ENCODE peak calls at places on chromosomes 12 and 14, in eight cellular contexts. One of them, this sample, is unnamed.

GRCh38 chr12:53595212-53595611 is 31.0 kb downstream of the ATF7 start:
- DNase-seq in colonic mucosa: no peak
- DNase-seq in sigmoid colon: no peak
- DNase-seq in IMR-90: no peak
- DNase-seq in PC-3: peak; percentile 18
- DNase-seq in H9: no peak
- DNase-seq in tibial nerve: no peak
- DNase-seq in GM23248: peak; percentile 18
- DNase-seq in this sample: no peak

GRCh38 chr12:85794551-85794950 is 41.7 kb downstream of the RASSF9 start:
- DNase-seq in colonic mucosa: no peak
- DNase-seq in sigmoid colon: no peak
- DNase-seq in IMR-90: peak; percentile 4
- DNase-seq in PC-3: no peak
- DNase-seq in H9: no peak
- DNase-seq in tibial nerve: no peak
- DNase-seq in GM23248: peak; percentile 75
- DNase-seq in this sample: no peak

GRCh38 chr14:68824517-68825347 is 31.9 kb upstream of the ZFP36L1 start:
- DNase-seq in colonic mucosa: peak; percentile 92
- DNase-seq in sigmoid colon: peak; percentile 91
- DNase-seq in IMR-90: peak; percentile 62
- DNase-seq in PC-3: peak; percentile 90
- DNase-seq in H9: peak; percentile 92
- DNase-seq in tibial nerve: peak; percentile 89
- DNase-seq in GM23248: peak; percentile 83
- DNase-seq in this sample: no peak

GRCh38 chr12:46227616-46228015 is 41.2 kb downstream of the SLC38A1 start:
- DNase-seq in colonic mucosa: no peak
- DNase-seq in sigmoid colon: no peak
- DNase-seq in IMR-90: no peak
- DNase-seq in PC-3: no peak
- DNase-seq in H9: no peak
- DNase-seq in tibial nerve: no peak
- DNase-seq in GM23248: no peak
- DNase-seq in this sample: no peak

GRCh38 chr14:89027097-89027740 is 202.8 kb downstream of the TTC8 start:
- DNase-seq in colonic mucosa: peak; percentile 49
- DNase-seq in sigmoid colon: peak; percentile 71
- DNase-seq in IMR-90: peak; percentile 33
- DNase-seq in PC-3: peak; percentile 67
- DNase-seq in H9: peak; percentile 70
- DNase-seq in tibial nerve: no peak
- DNase-seq in GM23248: peak; percentile 69
- DNase-seq in this sample: no peak

GRCh38 chr14:69291891-69292586 is 32.1 kb downstream of the GALNT16 start:
- DNase-seq in colonic mucosa: no peak
- DNase-seq in sigmoid colon: no peak
- DNase-seq in IMR-90: no peak
- DNase-seq in PC-3: no peak
- DNase-seq in H9: no peak
- DNase-seq in tibial nerve: no peak
- DNase-seq in GM23248: peak; percentile 69
- DNase-seq in this sample: no peak

GRCh38 chr12:49287876-49288275 is 7.1 kb upstream of the PRPH start:
- DNase-seq in colonic mucosa: no peak
- DNase-seq in sigmoid colon: peak; percentile 53
- DNase-seq in IMR-90: no peak
- DNase-seq in PC-3: no peak
- DNase-seq in H9: no peak
- DNase-seq in tibial nerve: no peak
- DNase-seq in GM23248: no peak
- DNase-seq in this sample: no peak

GRCh38 chr12:645563-646071 is 17.6 kb downstream of the NINJ2 start:
- DNase-seq in colonic mucosa: no peak
- DNase-seq in sigmoid colon: peak; percentile 87
- DNase-seq in IMR-90: peak; percentile 62
- DNase-seq in PC-3: peak; percentile 46
- DNase-seq in H9: no peak
- DNase-seq in tibial nerve: peak; percentile 53
- DNase-seq in GM23248: peak; percentile 88
- DNase-seq in this sample: no peak

GRCh38 chr12:1779783-1780182 is 40.6 kb upstream of the LRTM2 start:
- DNase-seq in colonic mucosa: no peak
- DNase-seq in sigmoid colon: no peak
- DNase-seq in IMR-90: peak; percentile 75
- DNase-seq in PC-3: no peak
- DNase-seq in H9: no peak
- DNase-seq in tibial nerve: no peak
- DNase-seq in GM23248: peak; percentile 45
- DNase-seq in this sample: no peak

GRCh38 chr12:30902001-30902400 is 24.5 kb upstream of the TSPAN11 start:
- DNase-seq in colonic mucosa: no peak
- DNase-seq in sigmoid colon: no peak
- DNase-seq in IMR-90: no peak
- DNase-seq in PC-3: no peak
- DNase-seq in H9: no peak
- DNase-seq in tibial nerve: no peak
- DNase-seq in GM23248: peak; percentile 26
- DNase-seq in this sample: no peak

GRCh38 chr14:23406244-23406643 is 1.8 kb downstream of the MYH6 start:
- DNase-seq in colonic mucosa: no peak
- DNase-seq in sigmoid colon: no peak
- DNase-seq in IMR-90: no peak
- DNase-seq in PC-3: no peak
- DNase-seq in H9: no peak
- DNase-seq in tibial nerve: no peak
- DNase-seq in GM23248: no peak
- DNase-seq in this sample: no peak

GRCh38 chr12:98188649-98189048 is 326.7 kb upstream of the TMPO start:
- DNase-seq in colonic mucosa: no peak
- DNase-seq in sigmoid colon: no peak
- DNase-seq in IMR-90: no peak
- DNase-seq in PC-3: peak; percentile 2
- DNase-seq in H9: no peak
- DNase-seq in tibial nerve: no peak
- DNase-seq in GM23248: peak; percentile 0
- DNase-seq in this sample: no peak

GRCh38 chr14:94769413-94770250 is at the start of gene GSC:
- DNase-seq in colonic mucosa: no peak
- DNase-seq in sigmoid colon: no peak
- DNase-seq in IMR-90: peak; percentile 5
- DNase-seq in PC-3: peak; percentile 2
- DNase-seq in H9: peak; percentile 83
- DNase-seq in tibial nerve: peak; percentile 39
- DNase-seq in GM23248: peak; percentile 84
- DNase-seq in this sample: no peak

GRCh38 chr12:92224685-92225331 is 79.2 kb upstream of the BTG1 start:
- DNase-seq in colonic mucosa: no peak
- DNase-seq in sigmoid colon: no peak
- DNase-seq in IMR-90: peak; percentile 71
- DNase-seq in PC-3: peak; percentile 83
- DNase-seq in H9: no peak
- DNase-seq in tibial nerve: no peak
- DNase-seq in GM23248: peak; percentile 58
- DNase-seq in this sample: peak; percentile 69

GRCh38 chr12:63792333-63792732 is 12.6 kb downstream of the RXYLT1 start:
- DNase-seq in colonic mucosa: no peak
- DNase-seq in sigmoid colon: no peak
- DNase-seq in IMR-90: no peak
- DNase-seq in PC-3: no peak
- DNase-seq in H9: no peak
- DNase-seq in tibial nerve: no peak
- DNase-seq in GM23248: no peak
- DNase-seq in this sample: no peak

GRCh38 chr12:130428116-130428515 is 90.4 kb downstream of the PIWIL1 start:
- DNase-seq in colonic mucosa: no peak
- DNase-seq in sigmoid colon: peak; percentile 52
- DNase-seq in IMR-90: no peak
- DNase-seq in PC-3: no peak
- DNase-seq in H9: peak; percentile 31
- DNase-seq in tibial nerve: no peak
- DNase-seq in GM23248: no peak
- DNase-seq in this sample: no peak

GRCh38 chr14:86604546-86604945 is 1074.6 kb downstream of the FLRT2 start:
- DNase-seq in colonic mucosa: no peak
- DNase-seq in sigmoid colon: no peak
- DNase-seq in IMR-90: peak; percentile 61
- DNase-seq in PC-3: no peak
- DNase-seq in H9: no peak
- DNase-seq in tibial nerve: no peak
- DNase-seq in GM23248: no peak
- DNase-seq in this sample: no peak

GRCh38 chr12:106721931-106722330 is 52.6 kb upstream of the RIC8B start:
- DNase-seq in colonic mucosa: no peak
- DNase-seq in sigmoid colon: no peak
- DNase-seq in IMR-90: no peak
- DNase-seq in PC-3: no peak
- DNase-seq in H9: no peak
- DNase-seq in tibial nerve: no peak
- DNase-seq in GM23248: no peak
- DNase-seq in this sample: no peak

GRCh38 chr14:59332727-59333126 is 132.5 kb downstream of the GPR135 start:
- DNase-seq in colonic mucosa: no peak
- DNase-seq in sigmoid colon: no peak
- DNase-seq in IMR-90: peak; percentile 97
- DNase-seq in PC-3: peak; percentile 72
- DNase-seq in H9: no peak
- DNase-seq in tibial nerve: no peak
- DNase-seq in GM23248: peak; percentile 93
- DNase-seq in this sample: no peak

GRCh38 chr14:64732066-64732465 is 27.8 kb downstream of the PLEKHG3 start:
- DNase-seq in colonic mucosa: no peak
- DNase-seq in sigmoid colon: no peak
- DNase-seq in IMR-90: no peak
- DNase-seq in PC-3: no peak
- DNase-seq in H9: no peak
- DNase-seq in tibial nerve: no peak
- DNase-seq in GM23248: no peak
- DNase-seq in this sample: no peak
- H3K27ac ChIP-seq in colonic mucosa: no peak overlapping the region
- H3K27ac ChIP-seq in sigmoid colon: no peak overlapping the region
- H3K27ac ChIP-seq in IMR-90: no peak overlapping the region
- H3K27ac ChIP-seq in PC-3: no peak overlapping the region
- H3K27ac ChIP-seq in H9: no peak overlapping the region
- H3K27ac ChIP-seq in tibial nerve: no peak overlapping the region
- H3K27ac ChIP-seq in GM23248: no peak overlapping the region
- H3K27ac ChIP-seq in this sample: no peak overlapping the region

DNA sequence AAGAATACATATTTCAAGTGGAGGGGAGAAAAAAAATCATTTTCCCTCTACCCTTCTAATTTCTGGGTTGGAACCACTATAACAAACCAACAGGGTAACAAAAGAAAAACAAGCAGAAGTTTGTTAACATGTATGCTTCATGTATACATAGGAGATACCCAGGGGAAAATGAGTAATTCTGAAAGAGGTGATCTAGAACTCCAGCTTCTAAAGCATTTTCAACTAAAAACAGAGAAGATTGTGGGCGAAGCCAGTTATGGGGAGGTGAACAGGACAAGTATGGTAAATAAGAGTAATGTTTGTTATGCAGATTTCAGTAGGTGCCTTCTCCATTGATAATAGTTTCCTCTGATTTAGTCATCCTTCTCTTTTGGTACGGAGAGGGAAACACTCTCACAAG is 16.7 kb downstream of the FNTB start:
- DNase-seq in colonic mucosa: no peak
- DNase-seq in sigmoid colon: no peak
- DNase-seq in IMR-90: no peak
- DNase-seq in PC-3: no peak
- DNase-seq in H9: no peak
- DNase-seq in tibial nerve: no peak
- DNase-seq in GM23248: peak; percentile 34
- DNase-seq in this sample: no peak
- H3K27ac ChIP-seq in colonic mucosa: no peak overlapping the region
- H3K27ac ChIP-seq in sigmoid colon: no peak overlapping the region
- H3K27ac ChIP-seq in IMR-90: no peak overlapping the region
- H3K27ac ChIP-seq in PC-3: peak overlapping the region; percentile 2
- H3K27ac ChIP-seq in H9: no peak overlapping the region
- H3K27ac ChIP-seq in tibial nerve: no peak overlapping the region
- H3K27ac ChIP-seq in GM23248: peak overlapping the region; percentile 85
- H3K27ac ChIP-seq in this sample: no peak overlapping the region

DNA sequence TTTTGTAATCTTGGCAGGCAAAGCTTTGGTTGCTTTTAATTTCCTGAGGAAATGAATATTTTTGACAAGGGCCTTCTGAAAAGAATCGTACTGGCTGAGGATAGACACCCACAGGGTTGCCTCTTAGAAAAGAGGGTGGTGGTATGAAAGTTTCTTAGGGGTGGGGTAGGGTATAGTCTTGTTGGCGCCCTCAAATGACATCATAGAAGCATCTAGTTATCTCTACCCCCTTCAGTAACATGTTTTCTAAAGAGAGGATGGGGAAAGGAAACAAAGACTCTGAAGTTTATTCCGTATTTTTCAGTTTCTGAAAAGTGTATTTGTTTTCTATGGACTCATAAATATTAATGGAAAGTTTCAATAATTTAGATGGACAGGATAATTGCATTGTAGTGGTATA is 13.7 kb downstream of the PRKCH start:
- DNase-seq in colonic mucosa: no peak
- DNase-seq in sigmoid colon: no peak
- DNase-seq in IMR-90: no peak
- DNase-seq in PC-3: no peak
- DNase-seq in H9: no peak
- DNase-seq in tibial nerve: no peak
- DNase-seq in GM23248: no peak
- DNase-seq in this sample: no peak
- H3K27ac ChIP-seq in colonic mucosa: peak overlapping the region; percentile 29
- H3K27ac ChIP-seq in sigmoid colon: no peak overlapping the region
- H3K27ac ChIP-seq in IMR-90: no peak overlapping the region
- H3K27ac ChIP-seq in PC-3: no peak overlapping the region
- H3K27ac ChIP-seq in H9: no peak overlapping the region
- H3K27ac ChIP-seq in tibial nerve: no peak overlapping the region
- H3K27ac ChIP-seq in GM23248: no peak overlapping the region
- H3K27ac ChIP-seq in this sample: no peak overlapping the region

GRCh38 chr12:131827961-131828534 is at the start of gene MMP17:
- DNase-seq in colonic mucosa: no peak
- DNase-seq in sigmoid colon: peak; percentile 74
- DNase-seq in IMR-90: peak; percentile 55
- DNase-seq in PC-3: peak; percentile 79
- DNase-seq in H9: peak; percentile 77
- DNase-seq in tibial nerve: peak; percentile 46
- DNase-seq in GM23248: peak; percentile 94
- DNase-seq in this sample: no peak

GRCh38 chr12:131829795-131830334 is 1.7 kb downstream of the MMP17 start:
- DNase-seq in colonic mucosa: no peak
- DNase-seq in sigmoid colon: peak; percentile 72
- DNase-seq in IMR-90: no peak
- DNase-seq in PC-3: no peak
- DNase-seq in H9: peak; percentile 57
- DNase-seq in tibial nerve: no peak
- DNase-seq in GM23248: peak; percentile 31
- DNase-seq in this sample: no peak

GRCh38 chr12:131828671-131829350 is 618 bp downstream of the MMP17 start:
- DNase-seq in colonic mucosa: no peak
- DNase-seq in sigmoid colon: no peak
- DNase-seq in IMR-90: no peak
- DNase-seq in PC-3: peak; percentile 43
- DNase-seq in H9: peak; percentile 51
- DNase-seq in tibial nerve: no peak
- DNase-seq in GM23248: peak; percentile 59
- DNase-seq in this sample: no peak

GRCh38 chr12:131830335-131831020 is 2.3 kb downstream of the MMP17 start:
- DNase-seq in colonic mucosa: peak; percentile 53
- DNase-seq in sigmoid colon: peak; percentile 92
- DNase-seq in IMR-90: peak; percentile 77
- DNase-seq in PC-3: peak; percentile 91
- DNase-seq in H9: peak; percentile 76
- DNase-seq in tibial nerve: peak; percentile 69
- DNase-seq in GM23248: peak; percentile 97
- DNase-seq in this sample: no peak

GRCh38 chr12:131829351-131829794 is 1.2 kb downstream of the MMP17 start:
- DNase-seq in colonic mucosa: no peak
- DNase-seq in sigmoid colon: peak; percentile 76
- DNase-seq in IMR-90: no peak
- DNase-seq in PC-3: peak; percentile 44
- DNase-seq in H9: peak; percentile 41
- DNase-seq in tibial nerve: no peak
- DNase-seq in GM23248: peak; percentile 67
- DNase-seq in this sample: no peak
- H3K27ac ChIP-seq in colonic mucosa: no peak overlapping the region
- H3K27ac ChIP-seq in sigmoid colon: peak overlapping the region; percentile 54
- H3K27ac ChIP-seq in IMR-90: no peak overlapping the region
- H3K27ac ChIP-seq in PC-3: no peak overlapping the region
- H3K27ac ChIP-seq in H9: no peak overlapping the region
- H3K27ac ChIP-seq in tibial nerve: peak overlapping the region; percentile 61
- H3K27ac ChIP-seq in GM23248: peak overlapping the region; percentile 6
- H3K27ac ChIP-seq in this sample: no peak overlapping the region